ENCODE peak calls at places on chromosomes 13 and 19, in seven cellular contexts. W, N, V, L, B, Q and R are unnamed samples.

GRCh38 chr13:96696501-96696900 is 297.8 kb downstream of the OXGR1 start:
- DNase-seq in V (no peak), Q (no peak), N (no peak), B (no peak), W (no peak), L (no peak), R (no peak)

GRCh38 chr19:2869618-2870017 is 2.5 kb downstream of the ZNF556 start:
- DNase-seq in B (no peak), V (no peak), Q (no peak), N (no peak), W (no peak), L (no peak), R (no peak)

GRCh38 chr19:35063940-35064818 is 22.7 kb downstream of the HPN start:
- DNase-seq in B (no peak), V (peak; percentile 75), L (no peak), W (peak; percentile 60), N (no peak), Q (no peak), R (peak; percentile 70)

GRCh38 chr19:50042363-50043024 is 16.7 kb downstream of the ZNF473 start:
- DNase-seq in B (no peak), Q (no peak), N (no peak), W (no peak), V (no peak), L (no peak), R (no peak)

GRCh38 chr13:40189885-40190655 is 476.4 kb downstream of the FOXO1 start:
- DNase-seq in L (no peak), W (peak; percentile 24), N (no peak), B (no peak), V (no peak), Q (no peak), R (no peak)

GRCh38 chr19:6753178-6754031 is 13.8 kb downstream of the SH2D3A start:
- DNase-seq in W (peak; percentile 52), B (peak; percentile 82), N (peak; percentile 75), V (peak; percentile 54), Q (no peak), L (peak; percentile 90), R (peak; percentile 18)

GRCh38 chr19:18101268-18101667 is 3.7 kb downstream of the MAST3 start:
- DNase-seq in L (no peak), N (no peak), B (no peak), V (no peak), Q (no peak), W (no peak), R (no peak)

GRCh38 chr13:60753641-60754040 is 356.6 kb downstream of the TDRD3 start:
- DNase-seq in W (no peak), Q (no peak), V (no peak), L (no peak), N (no peak), B (no peak), R (no peak)

GRCh38 chr19:28691683-28692082 is 521.3 kb downstream of the UQCRFS1 start:
- DNase-seq in B (no peak), Q (no peak), L (no peak), W (no peak), V (no peak), N (no peak), R (no peak)

GRCh38 chr19:32669205-32669785 is 5.7 kb downstream of the ANKRD27 start:
- DNase-seq in W (no peak), L (no peak), V (no peak), Q (no peak), B (no peak), N (no peak), R (no peak)

GRCh38 chr13:62356977-62357376 is 941.3 kb upstream of the PCDH20 start:
- DNase-seq in Q (no peak), N (no peak), B (no peak), W (no peak), V (no peak), L (no peak), R (no peak)

GRCh38 chr13:112451512-112452379 is 75.6 kb downstream of the SPACA7 start:
- DNase-seq in L (peak; percentile 57), W (no peak), Q (no peak), B (no peak), V (no peak), N (no peak), R (no peak)

GRCh38 chr19:7748756-7749155 is 1.4 kb upstream of the CD209 start:
- DNase-seq in B (peak; percentile 21), V (peak; percentile 82), N (no peak), W (no peak), Q (no peak), L (no peak), R (peak; percentile 75)

GRCh38 chr19:21610341-21610740 is 104.9 kb downstream of the ZNF429 start:
- DNase-seq in W (no peak), V (no peak), Q (no peak), L (no peak), N (no peak), B (no peak), R (no peak)